ENCODE peak calls at places on chromosomes 1 and 21, in eight cellular contexts. One of them, this sample, is unnamed.

GRCh38 chr21:32702702-32703101 is 25.1 kb downstream of the SYNJ1 start:
- DNase-seq in adrenal gland: no peak
- DNase-seq in PC-3: peak
- DNase-seq in stomach: no peak
- DNase-seq in MM.1S: no peak
- DNase-seq in substantia nigra: no peak
- DNase-seq in cardiac muscle cell: no peak
- DNase-seq in left lung: no peak
- DNase-seq in this sample: no peak

GRCh38 chr21:44797775-44798174 is 3.8 kb downstream of the UBE2G2 start:
- DNase-seq in left lung: no peak
- DNase-seq in stomach: no peak
- DNase-seq in substantia nigra: no peak
- DNase-seq in adrenal gland: no peak
- DNase-seq in PC-3: no peak
- DNase-seq in cardiac muscle cell: no peak
- DNase-seq in MM.1S: no peak
- DNase-seq in this sample: no peak

GRCh38 chr21:38234395-38235142 is 22.2 kb upstream of the KCNJ15 start:
- DNase-seq in adrenal gland: no peak
- DNase-seq in stomach: peak
- DNase-seq in substantia nigra: no peak
- DNase-seq in left lung: no peak
- DNase-seq in cardiac muscle cell: no peak
- DNase-seq in MM.1S: no peak
- DNase-seq in PC-3: peak
- DNase-seq in this sample: no peak

GRCh38 chr1:207863893-207864535 is 46.9 kb downstream of the CD34 start:
- DNase-seq in stomach: no peak
- DNase-seq in left lung: no peak
- DNase-seq in MM.1S: peak
- DNase-seq in PC-3: no peak
- DNase-seq in adrenal gland: no peak
- DNase-seq in cardiac muscle cell: no peak
- DNase-seq in substantia nigra: no peak
- DNase-seq in this sample: no peak

GRCh38 chr1:147723691-147724323 is 36.6 kb downstream of the GJA5 start:
- DNase-seq in adrenal gland: peak
- DNase-seq in MM.1S: peak
- DNase-seq in substantia nigra: peak
- DNase-seq in left lung: no peak
- DNase-seq in stomach: no peak
- DNase-seq in PC-3: peak
- DNase-seq in cardiac muscle cell: peak
- DNase-seq in this sample: no peak

GRCh38 chr1:119298687-119299086 is 69.9 kb upstream of the HAO2 start:
- DNase-seq in stomach: no peak
- DNase-seq in MM.1S: peak
- DNase-seq in PC-3: peak
- DNase-seq in adrenal gland: no peak
- DNase-seq in cardiac muscle cell: no peak
- DNase-seq in left lung: no peak
- DNase-seq in substantia nigra: no peak
- DNase-seq in this sample: no peak

GRCh38 chr1:2948751-2949680 is 72.3 kb upstream of the ACTRT2 start:
- DNase-seq in MM.1S: no peak
- DNase-seq in substantia nigra: peak
- DNase-seq in stomach: no peak
- DNase-seq in cardiac muscle cell: no peak
- DNase-seq in PC-3: no peak
- DNase-seq in left lung: peak
- DNase-seq in adrenal gland: no peak
- DNase-seq in this sample: no peak

GRCh38 chr1:60171793-60172192 is 98.2 kb upstream of the C1orf87 start:
- DNase-seq in MM.1S: no peak
- DNase-seq in PC-3: peak
- DNase-seq in substantia nigra: no peak
- DNase-seq in left lung: no peak
- DNase-seq in cardiac muscle cell: no peak
- DNase-seq in stomach: no peak
- DNase-seq in adrenal gland: no peak
- DNase-seq in this sample: no peak

GRCh38 chr1:7705048-7705907 is 65.8 kb upstream of the VAMP3 start:
- DNase-seq in MM.1S: no peak
- DNase-seq in PC-3: no peak
- DNase-seq in cardiac muscle cell: no peak
- DNase-seq in substantia nigra: peak
- DNase-seq in left lung: peak
- DNase-seq in adrenal gland: peak
- DNase-seq in stomach: peak
- DNase-seq in this sample: peak

GRCh38 chr1:30929135-30929889 is 20.8 kb upstream of the SDC3 start:
- DNase-seq in stomach: peak
- DNase-seq in left lung: peak
- DNase-seq in cardiac muscle cell: peak
- DNase-seq in adrenal gland: peak
- DNase-seq in MM.1S: peak
- DNase-seq in PC-3: peak
- DNase-seq in substantia nigra: no peak
- DNase-seq in this sample: no peak

GRCh38 chr1:180594723-180595122 is 36.0 kb downstream of the OVAAL start:
- DNase-seq in cardiac muscle cell: no peak
- DNase-seq in left lung: no peak
- DNase-seq in PC-3: no peak
- DNase-seq in adrenal gland: no peak
- DNase-seq in stomach: no peak
- DNase-seq in MM.1S: no peak
- DNase-seq in substantia nigra: no peak
- DNase-seq in this sample: no peak

GRCh38 chr1:216207154-216207553 is 216.1 kb downstream of the USH2A start:
- DNase-seq in adrenal gland: no peak
- DNase-seq in substantia nigra: no peak
- DNase-seq in left lung: no peak
- DNase-seq in cardiac muscle cell: no peak
- DNase-seq in PC-3: no peak
- DNase-seq in MM.1S: no peak
- DNase-seq in stomach: no peak
- DNase-seq in this sample: no peak

GRCh38 chr1:226737819-226738420 is 1.2 kb downstream of the ITPKB start:
- DNase-seq in left lung: peak
- DNase-seq in cardiac muscle cell: peak
- DNase-seq in adrenal gland: peak
- DNase-seq in substantia nigra: peak
- DNase-seq in MM.1S: peak
- DNase-seq in PC-3: peak
- DNase-seq in stomach: peak
- DNase-seq in this sample: peak

GRCh38 chr1:175183586-175183985 is 9.0 kb downstream of the KIAA0040 start:
- DNase-seq in MM.1S: no peak
- DNase-seq in substantia nigra: no peak
- DNase-seq in adrenal gland: no peak
- DNase-seq in cardiac muscle cell: no peak
- DNase-seq in PC-3: no peak
- DNase-seq in stomach: no peak
- DNase-seq in left lung: no peak
- DNase-seq in this sample: no peak

DNA sequence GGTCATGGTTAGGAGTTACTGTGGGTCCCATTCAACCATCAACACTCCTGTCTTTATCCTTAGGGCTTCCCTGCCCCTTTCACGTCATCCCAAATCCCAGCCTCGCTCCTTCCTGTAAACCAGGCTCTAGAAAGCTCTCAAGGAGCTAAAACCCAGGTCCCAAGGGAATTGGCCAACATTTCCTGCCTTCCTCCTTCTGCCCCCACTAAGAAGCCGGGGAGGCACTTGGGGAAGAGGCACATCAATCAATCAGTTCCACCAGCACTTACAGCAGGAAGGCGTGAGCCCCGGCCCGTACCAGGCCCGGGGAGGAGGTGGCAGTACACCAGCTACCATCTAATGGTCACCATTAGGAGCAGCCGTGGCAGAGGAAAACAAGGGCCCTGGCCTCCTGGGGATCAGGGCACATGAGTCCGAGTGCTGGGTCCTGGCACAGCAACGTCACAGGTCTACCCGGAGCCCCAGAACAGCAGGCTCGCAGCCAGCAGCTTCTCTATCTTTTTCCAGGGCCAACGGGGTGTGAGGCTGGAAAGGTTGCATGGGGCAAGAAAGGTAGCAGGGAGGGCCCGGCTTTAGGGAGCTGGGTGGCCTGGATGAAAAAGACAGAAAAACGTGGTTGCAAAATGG is 108.6 kb downstream of the CASZ1 start:
- DNase-seq in stomach: peak
- DNase-seq in adrenal gland: no peak
- DNase-seq in cardiac muscle cell: no peak
- DNase-seq in MM.1S: no peak
- DNase-seq in PC-3: no peak
- DNase-seq in substantia nigra: no peak
- DNase-seq in left lung: no peak
- DNase-seq in this sample: no peak
- H3K27ac ChIP-seq in stomach: peak
- H3K27ac ChIP-seq in adrenal gland: peak
- H3K27ac ChIP-seq in cardiac muscle cell: peak
- H3K27ac ChIP-seq in MM.1S: no peak
- H3K27ac ChIP-seq in PC-3: peak
- H3K27ac ChIP-seq in substantia nigra: no peak
- H3K27ac ChIP-seq in left lung: peak
- H3K27ac ChIP-seq in this sample: no peak

GRCh38 chr1:46721204-46721603 is 2.3 kb upstream of the EFCAB14 start:
- DNase-seq in PC-3: no peak
- DNase-seq in MM.1S: no peak
- DNase-seq in substantia nigra: no peak
- DNase-seq in cardiac muscle cell: no peak
- DNase-seq in stomach: no peak
- DNase-seq in left lung: no peak
- DNase-seq in adrenal gland: no peak
- DNase-seq in this sample: no peak

GRCh38 chr1:46717654-46718053 is 1.3 kb downstream of the EFCAB14 start:
- DNase-seq in MM.1S: no peak
- DNase-seq in adrenal gland: no peak
- DNase-seq in PC-3: no peak
- DNase-seq in stomach: no peak
- DNase-seq in substantia nigra: no peak
- DNase-seq in left lung: no peak
- DNase-seq in cardiac muscle cell: no peak
- DNase-seq in this sample: no peak

GRCh38 chr1:46718727-46719622 is at the start of gene EFCAB14:
- DNase-seq in stomach: peak
- DNase-seq in substantia nigra: peak
- DNase-seq in left lung: peak
- DNase-seq in MM.1S: peak
- DNase-seq in cardiac muscle cell: peak
- DNase-seq in adrenal gland: peak
- DNase-seq in PC-3: peak
- DNase-seq in this sample: peak

GRCh38 chr1:46718340-46718726 is 581 bp downstream of the EFCAB14 start:
- DNase-seq in PC-3: no peak
- DNase-seq in cardiac muscle cell: no peak
- DNase-seq in substantia nigra: no peak
- DNase-seq in stomach: no peak
- DNase-seq in adrenal gland: no peak
- DNase-seq in left lung: no peak
- DNase-seq in MM.1S: no peak
- DNase-seq in this sample: no peak

GRCh38 chr1:46719689-46720088 is 775 bp upstream of the EFCAB14 start:
- DNase-seq in adrenal gland: no peak
- DNase-seq in stomach: peak
- DNase-seq in PC-3: peak
- DNase-seq in cardiac muscle cell: no peak
- DNase-seq in left lung: no peak
- DNase-seq in MM.1S: no peak
- DNase-seq in substantia nigra: no peak
- DNase-seq in this sample: no peak
- H3K27ac ChIP-seq in adrenal gland: peak
- H3K27ac ChIP-seq in stomach: peak
- H3K27ac ChIP-seq in PC-3: peak
- H3K27ac ChIP-seq in cardiac muscle cell: no peak
- H3K27ac ChIP-seq in left lung: peak
- H3K27ac ChIP-seq in MM.1S: no peak
- H3K27ac ChIP-seq in substantia nigra: no peak
- H3K27ac ChIP-seq in this sample: peak

GRCh38 chr1:19621274-19621950 is 22.7 kb upstream of the NBL1 start:
- DNase-seq in PC-3: no peak
- DNase-seq in adrenal gland: no peak
- DNase-seq in left lung: no peak
- DNase-seq in cardiac muscle cell: no peak
- DNase-seq in MM.1S: no peak
- DNase-seq in stomach: no peak
- DNase-seq in substantia nigra: no peak
- DNase-seq in this sample: no peak
- H3K27ac ChIP-seq in PC-3: no peak
- H3K27ac ChIP-seq in adrenal gland: no peak
- H3K27ac ChIP-seq in left lung: no peak
- H3K27ac ChIP-seq in cardiac muscle cell: no peak
- H3K27ac ChIP-seq in MM.1S: no peak
- H3K27ac ChIP-seq in stomach: peak
- H3K27ac ChIP-seq in substantia nigra: no peak
- H3K27ac ChIP-seq in this sample: no peak

GRCh38 chr1:35444519-35444774 is 112.8 kb downstream of the KIAA0319L start:
- DNase-seq in stomach: no peak
- DNase-seq in MM.1S: no peak
- DNase-seq in substantia nigra: no peak
- DNase-seq in adrenal gland: no peak
- DNase-seq in PC-3: no peak
- DNase-seq in left lung: no peak
- DNase-seq in cardiac muscle cell: no peak
- DNase-seq in this sample: no peak

GRCh38 chr1:35439626-35440025 is 117.6 kb downstream of the KIAA0319L start:
- DNase-seq in adrenal gland: no peak
- DNase-seq in cardiac muscle cell: no peak
- DNase-seq in left lung: no peak
- DNase-seq in PC-3: peak
- DNase-seq in stomach: no peak
- DNase-seq in MM.1S: no peak
- DNase-seq in substantia nigra: no peak
- DNase-seq in this sample: no peak

GRCh38 chr1:35443768-35444518 is 113.3 kb downstream of the KIAA0319L start:
- DNase-seq in adrenal gland: no peak
- DNase-seq in PC-3: peak
- DNase-seq in MM.1S: no peak
- DNase-seq in cardiac muscle cell: no peak
- DNase-seq in left lung: no peak
- DNase-seq in substantia nigra: no peak
- DNase-seq in stomach: no peak
- DNase-seq in this sample: no peak

GRCh38 chr1:35441926-35442579 is 115.2 kb downstream of the KIAA0319L start:
- DNase-seq in cardiac muscle cell: no peak
- DNase-seq in stomach: no peak
- DNase-seq in left lung: no peak
- DNase-seq in substantia nigra: no peak
- DNase-seq in PC-3: no peak
- DNase-seq in adrenal gland: no peak
- DNase-seq in MM.1S: no peak
- DNase-seq in this sample: no peak

DNA sequence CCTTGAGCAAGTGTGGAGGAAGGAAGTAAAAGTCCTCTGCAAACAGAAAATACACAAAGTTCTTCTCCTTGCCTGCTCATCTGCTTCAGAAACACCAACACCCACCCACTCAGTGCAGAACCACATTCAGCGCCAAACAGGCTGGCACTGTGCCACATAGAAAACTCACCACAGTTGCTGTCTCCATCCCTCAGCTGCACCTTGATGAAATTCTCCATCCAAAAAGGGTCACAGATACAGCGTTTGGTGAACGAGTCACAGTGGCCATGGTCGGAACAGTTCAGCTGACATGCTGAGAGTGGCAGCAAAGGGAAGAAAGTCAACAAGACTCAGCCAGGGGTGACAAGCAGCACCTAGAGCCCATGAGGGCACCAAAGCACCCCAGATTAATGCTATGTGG is 114.5 kb downstream of the KIAA0319L start:
- DNase-seq in MM.1S: no peak
- DNase-seq in substantia nigra: no peak
- DNase-seq in PC-3: no peak
- DNase-seq in stomach: no peak
- DNase-seq in left lung: no peak
- DNase-seq in cardiac muscle cell: no peak
- DNase-seq in adrenal gland: no peak
- DNase-seq in this sample: no peak
- H3K27ac ChIP-seq in MM.1S: no peak
- H3K27ac ChIP-seq in substantia nigra: no peak
- H3K27ac ChIP-seq in PC-3: no peak
- H3K27ac ChIP-seq in stomach: no peak
- H3K27ac ChIP-seq in left lung: peak
- H3K27ac ChIP-seq in cardiac muscle cell: no peak
- H3K27ac ChIP-seq in adrenal gland: no peak
- H3K27ac ChIP-seq in this sample: no peak